ENCODE peak calls at places on chromosomes 12 and 14, in eight cellular contexts. O is neuronal stem cell; K is effector memory CD4-positive, alpha-beta T cell; H is transverse colon; V is Panc1; L is stomach; M is HL-60; S is Karpas-422. G is an unnamed sample.
A peak's percentile ranks its signal among the peaks of the same experiment; 100 is the strongest.

GRCh38 chr12:1691123-1692007 is 495 bp downstream of the ADIPOR2 start:
- DNase-seq in H (peak; percentile 49), O (peak; percentile 80), V (no peak), K (no peak), S (peak; percentile 71), L (peak; percentile 46), M (no peak), G (no peak)

GRCh38 chr12:3077572-3078081 is 448 bp downstream of the TSPAN9 start:
- DNase-seq in O (no peak), K (no peak), V (no peak), M (no peak), L (peak; percentile 34), S (no peak), H (peak; percentile 31), G (peak; percentile 76)

GRCh38 chr12:67991158-67991557 is 1.9 kb downstream of the IFNG-AS1 start:
- DNase-seq in V (no peak), O (no peak), H (peak; percentile 24), M (no peak), L (no peak), S (no peak), K (peak; percentile 6), G (no peak)

GRCh38 chr14:26730929-26731618 is 133.2 kb upstream of the NOVA1 start:
- DNase-seq in M (no peak), O (peak; percentile 14), H (no peak), S (peak; percentile 57), K (no peak), L (no peak), V (no peak), G (peak; percentile 81)

GRCh38 chr12:8664228-8664963 is 1.8 kb upstream of the MFAP5 start:
- DNase-seq in K (no peak), O (no peak), S (no peak), L (no peak), V (no peak), M (no peak), H (peak; percentile 11), G (peak; percentile 2)

GRCh38 chr14:103629503-103630121 is 601 bp downstream of the KLC1 start:
- DNase-seq in H (peak; percentile 58), V (no peak), S (peak; percentile 84), M (no peak), K (peak; percentile 20), O (peak; percentile 58), L (peak; percentile 55), G (peak; percentile 81)

GRCh38 chr14:98822917-98823316 is 449.1 kb downstream of the BCL11B start:
- DNase-seq in H (no peak), O (no peak), M (no peak), S (no peak), K (no peak), V (no peak), L (no peak), G (no peak)

GRCh38 chr14:65487783-65488578 is 75.5 kb downstream of the FUT8 start:
- DNase-seq in H (no peak), L (no peak), M (no peak), O (no peak), K (no peak), S (peak; percentile 84), V (no peak), G (no peak)

GRCh38 chr14:77275041-77275854 is 4.2 kb upstream of the NGB start:
- DNase-seq in V (no peak), H (no peak), O (peak; percentile 24), S (no peak), M (peak; percentile 7), L (no peak), K (no peak), G (no peak)

GRCh38 chr12:111353603-111354295 is 15.1 kb downstream of the PHETA1 start:
- DNase-seq in O (no peak), M (no peak), V (no peak), K (no peak), S (no peak), L (no peak), H (no peak), G (peak; percentile 91)

GRCh38 chr14:104687601-104688504 is 1.6 kb upstream of the INF2 start:
- DNase-seq in M (no peak), H (peak; percentile 93), L (peak; percentile 96), K (no peak), S (no peak), V (no peak), O (no peak), G (peak; percentile 83)

GRCh38 chr14:34926552-34926951 is 51.4 kb upstream of the BAZ1A start:
- DNase-seq in V (no peak), L (no peak), M (no peak), S (no peak), H (no peak), O (no peak), K (no peak), G (no peak)

GRCh38 chr12:19338405-19338804 is 100.9 kb upstream of the AEBP2 start:
- DNase-seq in K (no peak), S (no peak), V (no peak), M (no peak), H (no peak), O (no peak), L (no peak), G (no peak)

GRCh38 chr14:49461529-49462401 is 124.4 kb downstream of the RPS29 start:
- DNase-seq in O (peak; percentile 15), H (peak; percentile 62), V (peak; percentile 20), K (peak; percentile 46), M (peak; percentile 39), L (peak; percentile 70), S (peak; percentile 95), G (peak; percentile 72)

GRCh38 chr12:123995023-123995422 is 22.0 kb downstream of the ZNF664 start:
- DNase-seq in S (no peak), K (no peak), M (no peak), L (no peak), O (no peak), V (no peak), H (no peak), G (no peak)

GRCh38 chr12:45543887-45544286 is 185.6 kb upstream of the ARID2 start:
- DNase-seq in O (peak; percentile 52), L (peak; percentile 34), M (peak; percentile 66), H (peak; percentile 39), K (peak; percentile 19), V (peak; percentile 73), S (peak; percentile 84), G (peak; percentile 84)

GRCh38 chr14:37247777-37248461 is 50.2 kb downstream of the MIPOL1 start:
- DNase-seq in K (no peak), H (no peak), M (no peak), O (no peak), L (no peak), S (no peak), V (no peak), G (no peak)

GRCh38 chr14:89648510-89648909 is 231.5 kb upstream of the FOXN3 start:
- DNase-seq in L (no peak), M (no peak), H (no peak), K (no peak), S (no peak), O (no peak), V (no peak), G (no peak)

GRCh38 chr12:77122236-77122635 is 56.9 kb upstream of the E2F7 start:
- DNase-seq in S (no peak), H (no peak), L (no peak), O (no peak), M (no peak), K (no peak), V (peak; percentile 69), G (no peak)

DNA sequence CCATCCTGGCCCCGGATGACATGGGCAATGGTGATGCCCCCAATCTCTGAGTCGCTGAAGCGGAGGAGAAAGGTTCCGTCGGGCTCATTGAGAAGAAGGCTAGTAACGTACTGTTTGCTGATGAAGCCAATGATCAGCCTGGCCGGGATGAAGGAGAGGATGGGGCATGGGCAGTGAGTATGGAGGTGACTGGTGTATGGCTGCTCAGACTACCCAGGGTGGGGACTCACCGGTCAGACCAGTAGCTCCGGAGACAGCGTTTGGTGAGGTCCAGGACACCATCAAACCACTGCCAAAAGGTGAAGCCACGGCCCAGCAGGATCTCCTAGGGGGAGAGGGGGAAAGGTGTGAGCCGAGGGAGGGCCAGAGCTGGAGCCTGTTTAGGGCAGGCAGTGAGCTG is 10.9 kb downstream of the NAB2 start:
- DNase-seq in L (no peak), H (no peak), K (no peak), V (no peak), S (no peak), O (no peak), M (no peak), G (no peak)
- H3K27ac ChIP-seq in L (peak overlapping the region; percentile 50), H (no peak overlapping the region), K (no peak overlapping the region), V (no peak overlapping the region), S (no peak overlapping the region), O (no peak overlapping the region), M (no peak overlapping the region), G (no peak overlapping the region)

GRCh38 chr12:39235990-39236767 is 206.7 kb downstream of the KIF21A start:
- DNase-seq in O (no peak), K (no peak), M (no peak), S (no peak), V (no peak), L (no peak), H (no peak), G (no peak)

GRCh38 chr12:39240144-39240486 is 202.8 kb downstream of the KIF21A start:
- DNase-seq in O (no peak), L (no peak), V (no peak), K (no peak), H (no peak), M (no peak), S (no peak), G (no peak)

GRCh38 chr12:39240573-39240972 is 202.3 kb downstream of the KIF21A start:
- DNase-seq in O (peak; percentile 6), L (no peak), H (no peak), S (no peak), M (no peak), K (no peak), V (no peak), G (peak; percentile 48)

GRCh38 chr12:39239484-39240143 is 203.3 kb downstream of the KIF21A start:
- DNase-seq in L (no peak), O (no peak), H (peak; percentile 51), K (no peak), S (no peak), M (no peak), V (no peak), G (no peak)

GRCh38 chr12:39236994-39237393 is 205.9 kb downstream of the KIF21A start:
- DNase-seq in O (no peak), M (no peak), H (no peak), L (no peak), K (no peak), S (no peak), V (peak; percentile 76), G (no peak)
- H3K27ac ChIP-seq in O (no peak overlapping the region), M (no peak overlapping the region), H (no peak overlapping the region), L (no peak overlapping the region), K (no peak overlapping the region), S (no peak overlapping the region), V (no peak overlapping the region), G (no peak overlapping the region)

GRCh38 chr12:74782086-74782485 is 244.5 kb downstream of the ATXN7L3B start:
- DNase-seq in S (no peak), M (no peak), L (no peak), O (no peak), K (no peak), V (no peak), H (no peak), G (no peak)
- H3K27ac ChIP-seq in S (no peak overlapping the region), M (no peak overlapping the region), L (no peak overlapping the region), O (no peak overlapping the region), K (no peak overlapping the region), V (no peak overlapping the region), H (no peak overlapping the region), G (peak overlapping the region; percentile 13)

DNA sequence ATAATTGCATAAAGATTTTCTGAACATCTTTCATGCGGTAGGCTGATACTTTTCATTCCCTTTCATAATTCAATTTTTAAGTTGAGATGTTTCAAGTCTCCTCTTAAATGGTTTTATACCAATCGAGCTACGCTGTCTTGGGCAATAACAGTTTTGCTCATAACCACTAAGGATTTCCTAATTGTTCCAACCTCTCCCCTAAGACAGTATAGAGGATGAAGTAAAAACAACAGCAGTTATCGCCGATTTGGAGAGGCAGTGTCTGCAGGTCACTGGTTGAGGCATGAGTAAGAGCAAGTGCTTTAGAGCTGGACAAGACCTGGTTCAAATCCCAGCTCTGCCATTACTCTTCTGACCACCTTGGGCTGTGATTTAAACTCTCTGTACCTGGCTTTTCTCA is 6.9 kb upstream of the MED13L start:
- DNase-seq in K (no peak), M (peak; percentile 83), S (no peak), O (no peak), V (no peak), L (no peak), H (no peak), G (no peak)
- H3K27ac ChIP-seq in K (no peak overlapping the region), M (peak overlapping the region; percentile 76), S (no peak overlapping the region), O (no peak overlapping the region), V (peak overlapping the region; percentile 44), L (no peak overlapping the region), H (no peak overlapping the region), G (no peak overlapping the region)